ENCODE peak calls at places on chromosomes 2 and 18, in nine cellular contexts. L, K, A, Q, M, J, V, N and H are unnamed samples.

GRCh38 chr2:120736955-120737801 is 1.5 kb downstream of the GLI2 start:
- DNase-seq in V (no peak), M (no peak), K (peak), J (peak), Q (peak), L (peak), A (peak), N (peak), H (no peak)

GRCh38 chr2:170157025-170157684 is 20.8 kb upstream of the MYO3B start:
- DNase-seq in A (peak), L (peak), J (no peak), K (no peak), M (no peak), N (no peak), V (no peak), Q (no peak), H (no peak)

GRCh38 chr2:12778369-12778768 is 61.6 kb downstream of the TRIB2 start:
- DNase-seq in M (no peak), N (no peak), L (no peak), V (no peak), K (no peak), A (no peak), J (no peak), Q (no peak), H (no peak)

GRCh38 chr18:50286391-50287027 is 983 bp downstream of the CXXC1 start:
- DNase-seq in K (no peak), A (peak), M (no peak), L (peak), Q (peak), N (no peak), J (no peak), V (peak), H (peak)

GRCh38 chr2:152506843-152507242 is 171.9 kb downstream of the FMNL2 start:
- DNase-seq in L (peak), J (no peak), Q (no peak), K (no peak), M (no peak), N (no peak), V (no peak), A (peak), H (no peak)

GRCh38 chr2:47566207-47566858 is 163.4 kb downstream of the MSH2 start:
- DNase-seq in J (no peak), M (no peak), Q (no peak), V (no peak), L (no peak), N (no peak), A (no peak), K (no peak), H (no peak)

GRCh38 chr18:7000484-7001096 is 117.0 kb downstream of the LAMA1 start:
- DNase-seq in A (peak), Q (no peak), L (peak), N (peak), V (no peak), K (peak), J (peak), M (no peak), H (no peak)

GRCh38 chr2:2743164-2743571 is 412.1 kb upstream of the MYT1L start:
- DNase-seq in Q (peak), J (peak), A (no peak), M (no peak), L (peak), K (no peak), N (no peak), V (no peak), H (no peak)

GRCh38 chr2:47357475-47357874 is 45.5 kb upstream of the MSH2 start:
- DNase-seq in Q (no peak), K (no peak), L (peak), J (no peak), M (no peak), V (no peak), N (peak), A (peak), H (no peak)

GRCh38 chr2:153622285-153622684 is 143.7 kb upstream of the RPRM start:
- DNase-seq in J (no peak), A (no peak), N (no peak), Q (no peak), V (no peak), L (no peak), K (no peak), M (no peak), H (no peak)

GRCh38 chr2:163802289-163802688 is 66.5 kb upstream of the FIGN start:
- DNase-seq in K (no peak), J (no peak), Q (no peak), A (no peak), N (no peak), L (no peak), M (no peak), V (no peak), H (no peak)

GRCh38 chr2:9637330-9637729 is 6.5 kb upstream of the YWHAQ start:
- DNase-seq in V (no peak), J (peak), N (no peak), L (peak), M (no peak), Q (no peak), K (no peak), A (peak), H (no peak)

GRCh38 chr2:66469219-66469902 is 34.4 kb downstream of the MEIS1 start:
- DNase-seq in K (no peak), N (peak), A (no peak), Q (no peak), V (no peak), M (no peak), J (no peak), L (no peak), H (no peak)

GRCh38 chr2:189421644-189422043 is 19.6 kb upstream of the WDR75 start:
- DNase-seq in V (no peak), A (peak), J (no peak), M (no peak), N (no peak), L (peak), K (no peak), Q (no peak), H (no peak)

GRCh38 chr2:238518127-238518827 is 91.5 kb downstream of the ASB1 start:
- DNase-seq in A (peak), V (no peak), M (no peak), Q (no peak), J (no peak), N (no peak), L (no peak), K (peak), H (no peak)

GRCh38 chr2:133573771-133574170 is 5.5 kb upstream of the NCKAP5 start:
- DNase-seq in K (no peak), A (no peak), M (no peak), N (no peak), V (no peak), J (no peak), Q (no peak), L (no peak), H (no peak)

GRCh38 chr18:26442139-26442538 is 106.2 kb downstream of the KCTD1 start:
- DNase-seq in K (no peak), L (no peak), A (no peak), Q (no peak), M (no peak), V (no peak), N (no peak), J (no peak), H (no peak)

GRCh38 chr2:228763600-228763999 is 507.5 kb downstream of the PID1 start:
- DNase-seq in L (no peak), V (no peak), K (no peak), A (no peak), M (no peak), J (no peak), Q (no peak), N (no peak), H (no peak)

GRCh38 chr2:188628989-188629889 is 337.6 kb downstream of the GULP1 start:
- DNase-seq in N (no peak), K (peak), V (no peak), M (no peak), A (peak), L (peak), J (no peak), Q (no peak), H (no peak)

GRCh38 chr2:2926009-2926857 is 451.4 kb downstream of the EIPR1 start:
- DNase-seq in A (no peak), K (no peak), L (no peak), N (no peak), Q (no peak), M (no peak), J (no peak), V (no peak), H (no peak)

GRCh38 chr2:241680827-241681599 is 5.6 kb downstream of the DTYMK start:
- DNase-seq in J (no peak), V (no peak), Q (no peak), M (no peak), N (no peak), A (peak), K (peak), L (peak), H (no peak)

GRCh38 chr2:131105950-131106801 is 1.0 kb downstream of the PLEKHB2 start:
- DNase-seq in A (peak), Q (peak), M (no peak), J (no peak), N (no peak), V (peak), K (no peak), L (peak), H (peak)

GRCh38 chr2:133262888-133263287 is 305.4 kb downstream of the NCKAP5 start:
- DNase-seq in N (no peak), J (no peak), L (peak), Q (no peak), M (no peak), A (peak), K (no peak), V (no peak), H (no peak)

GRCh38 chr2:88739985-88740600 is 48.6 kb downstream of the RPIA start:
- DNase-seq in J (peak), N (peak), L (peak), K (peak), Q (peak), A (peak), M (peak), V (peak), H (peak)

GRCh38 chr2:37600735-37601134 is 70.7 kb downstream of the CDC42EP3 start:
- DNase-seq in K (no peak), N (no peak), V (no peak), A (no peak), M (no peak), Q (no peak), J (peak), L (no peak), H (no peak)

GRCh38 chr2:240452471-240453256 is 17.2 kb downstream of the GPC1 start:
- DNase-seq in N (peak), J (peak), V (no peak), K (peak), L (peak), A (peak), M (no peak), Q (peak), H (peak)

GRCh38 chr2:239230318-239231052 is 170.3 kb downstream of the HDAC4 start:
- DNase-seq in A (no peak), V (peak), L (no peak), Q (peak), K (no peak), N (no peak), M (no peak), J (no peak), H (no peak)

GRCh38 chr2:97900806-97901205 is 94.9 kb downstream of the TMEM131 start:
- DNase-seq in A (peak), K (no peak), V (no peak), M (no peak), L (peak), J (no peak), N (no peak), Q (no peak), H (no peak)

GRCh38 chr2:129923265-129924141 is 56.0 kb upstream of the RAB6C start:
- DNase-seq in J (no peak), M (no peak), L (peak), V (peak), N (peak), A (peak), Q (no peak), K (no peak), H (no peak)

GRCh38 chr2:233756429-233757081 is 3.5 kb upstream of the UGT1A1 start:
- DNase-seq in K (no peak), V (no peak), A (no peak), Q (no peak), J (no peak), N (no peak), L (no peak), M (no peak), H (no peak)

GRCh38 chr2:95323347-95324155 is 26.4 kb downstream of the KCNIP3 start:
- DNase-seq in Q (no peak), L (peak), M (no peak), K (no peak), A (no peak), V (peak), J (no peak), N (peak), H (no peak)

GRCh38 chr2:104863585-104864279 is 9.8 kb downstream of the POU3F3 start:
- DNase-seq in V (no peak), L (no peak), M (no peak), Q (no peak), J (peak), K (no peak), N (no peak), A (no peak), H (no peak)

GRCh38 chr18:35703043-35703688 is 121.6 kb downstream of the GALNT1 start:
- DNase-seq in L (peak), Q (no peak), V (no peak), J (no peak), A (peak), N (no peak), K (no peak), M (no peak), H (no peak)

GRCh38 chr2:46252891-46253659 is 44.1 kb upstream of the EPAS1 start:
- DNase-seq in N (peak), A (no peak), Q (peak), M (no peak), J (no peak), L (peak), K (no peak), V (no peak), H (peak)

GRCh38 chr2:70083344-70084156 is 3.7 kb upstream of the PCBP1 start:
- DNase-seq in Q (no peak), M (no peak), K (no peak), N (no peak), J (no peak), A (peak), L (peak), V (peak), H (peak)

GRCh38 chr2:47638430-47638829 is 144.5 kb upstream of the MSH6 start:
- DNase-seq in J (no peak), A (no peak), M (no peak), V (no peak), K (no peak), N (no peak), L (no peak), Q (no peak), H (peak)

GRCh38 chr18:39348757-39349156 is 1783.2 kb upstream of the CELF4 start:
- DNase-seq in M (no peak), N (no peak), L (no peak), V (no peak), Q (no peak), J (peak), K (no peak), A (no peak), H (no peak)

GRCh38 chr2:12948963-12949353 is 232.2 kb downstream of the TRIB2 start:
- DNase-seq in N (no peak), L (no peak), A (no peak), K (no peak), Q (no peak), V (peak), M (no peak), J (no peak), H (no peak)

GRCh38 chr2:149021271-149021719 is 17.2 kb upstream of the LYPD6B start:
- DNase-seq in J (no peak), L (no peak), K (no peak), Q (no peak), A (no peak), V (no peak), M (no peak), N (no peak), H (no peak)